ENCODE peak calls at places on chromosomes 12 and 14, in ten cellular contexts. One of them, this sample, is unnamed.

GRCh38 chr12:9149372-9149771 is 33.7 kb upstream of the A2M start:
- DNase-seq in epithelial cell of proximal tubule: no peak
- DNase-seq in stimulated activated CD4-positive, alpha-beta T cell treated with anti-CD3 and anti-CD28 coated beads, Interleukin-4, amount 100 ng/mL, for 1 hour: no peak
- DNase-seq in aorta: no peak
- DNase-seq in left colon: no peak
- DNase-seq in brain pericyte: no peak
- DNase-seq in RPMI7951: no peak
- DNase-seq in effector CD4-positive, alpha-beta T cell: no peak
- DNase-seq in Panc1: no peak
- DNase-seq in HL-60: no peak
- DNase-seq in this sample: no peak

GRCh38 chr14:99506269-99506668 is 25.1 kb downstream of the CCNK start:
- DNase-seq in HL-60: no peak
- DNase-seq in stimulated activated CD4-positive, alpha-beta T cell treated with anti-CD3 and anti-CD28 coated beads, Interleukin-4, amount 100 ng/mL, for 1 hour: no peak
- DNase-seq in left colon: no peak
- DNase-seq in Panc1: no peak
- DNase-seq in effector CD4-positive, alpha-beta T cell: no peak
- DNase-seq in RPMI7951: no peak
- DNase-seq in aorta: no peak
- DNase-seq in brain pericyte: no peak
- DNase-seq in epithelial cell of proximal tubule: no peak
- DNase-seq in this sample: no peak

GRCh38 chr12:22925593-22925992 is 300.6 kb downstream of the ETNK1 start:
- DNase-seq in brain pericyte: no peak
- DNase-seq in epithelial cell of proximal tubule: no peak
- DNase-seq in RPMI7951: no peak
- DNase-seq in effector CD4-positive, alpha-beta T cell: no peak
- DNase-seq in HL-60: no peak
- DNase-seq in aorta: no peak
- DNase-seq in left colon: no peak
- DNase-seq in stimulated activated CD4-positive, alpha-beta T cell treated with anti-CD3 and anti-CD28 coated beads, Interleukin-4, amount 100 ng/mL, for 1 hour: no peak
- DNase-seq in Panc1: no peak
- DNase-seq in this sample: no peak

GRCh38 chr14:106613256-106613655 is 1086.9 kb downstream of the TMEM121 start:
- DNase-seq in stimulated activated CD4-positive, alpha-beta T cell treated with anti-CD3 and anti-CD28 coated beads, Interleukin-4, amount 100 ng/mL, for 1 hour: no peak
- DNase-seq in brain pericyte: no peak
- DNase-seq in HL-60: no peak
- DNase-seq in aorta: no peak
- DNase-seq in Panc1: no peak
- DNase-seq in effector CD4-positive, alpha-beta T cell: no peak
- DNase-seq in left colon: no peak
- DNase-seq in RPMI7951: no peak
- DNase-seq in epithelial cell of proximal tubule: no peak
- DNase-seq in this sample: no peak

GRCh38 chr14:71452987-71453386 is 479.2 kb upstream of the RGS6 start:
- DNase-seq in brain pericyte: no peak
- DNase-seq in stimulated activated CD4-positive, alpha-beta T cell treated with anti-CD3 and anti-CD28 coated beads, Interleukin-4, amount 100 ng/mL, for 1 hour: no peak
- DNase-seq in epithelial cell of proximal tubule: no peak
- DNase-seq in HL-60: no peak
- DNase-seq in effector CD4-positive, alpha-beta T cell: no peak
- DNase-seq in RPMI7951: peak
- DNase-seq in aorta: no peak
- DNase-seq in Panc1: no peak
- DNase-seq in left colon: no peak
- DNase-seq in this sample: no peak

GRCh38 chr12:111248221-111248620 is 120.7 kb downstream of the PHETA1 start:
- DNase-seq in effector CD4-positive, alpha-beta T cell: no peak
- DNase-seq in Panc1: no peak
- DNase-seq in brain pericyte: no peak
- DNase-seq in stimulated activated CD4-positive, alpha-beta T cell treated with anti-CD3 and anti-CD28 coated beads, Interleukin-4, amount 100 ng/mL, for 1 hour: no peak
- DNase-seq in left colon: no peak
- DNase-seq in aorta: no peak
- DNase-seq in epithelial cell of proximal tubule: no peak
- DNase-seq in RPMI7951: no peak
- DNase-seq in HL-60: peak
- DNase-seq in this sample: no peak

GRCh38 chr12:72511906-72512305 is 239.7 kb downstream of the TRHDE start:
- DNase-seq in brain pericyte: peak
- DNase-seq in effector CD4-positive, alpha-beta T cell: no peak
- DNase-seq in epithelial cell of proximal tubule: peak
- DNase-seq in HL-60: no peak
- DNase-seq in RPMI7951: no peak
- DNase-seq in aorta: no peak
- DNase-seq in left colon: no peak
- DNase-seq in Panc1: no peak
- DNase-seq in stimulated activated CD4-positive, alpha-beta T cell treated with anti-CD3 and anti-CD28 coated beads, Interleukin-4, amount 100 ng/mL, for 1 hour: no peak
- DNase-seq in this sample: no peak

GRCh38 chr12:130879781-130880389 is 8.0 kb downstream of the RAN start:
- DNase-seq in RPMI7951: no peak
- DNase-seq in Panc1: no peak
- DNase-seq in left colon: no peak
- DNase-seq in epithelial cell of proximal tubule: no peak
- DNase-seq in effector CD4-positive, alpha-beta T cell: no peak
- DNase-seq in aorta: no peak
- DNase-seq in stimulated activated CD4-positive, alpha-beta T cell treated with anti-CD3 and anti-CD28 coated beads, Interleukin-4, amount 100 ng/mL, for 1 hour: no peak
- DNase-seq in HL-60: no peak
- DNase-seq in brain pericyte: no peak
- DNase-seq in this sample: no peak

GRCh38 chr14:32933623-32933942 is 5.1 kb upstream of the NPAS3 start:
- DNase-seq in epithelial cell of proximal tubule: no peak
- DNase-seq in brain pericyte: no peak
- DNase-seq in aorta: no peak
- DNase-seq in effector CD4-positive, alpha-beta T cell: no peak
- DNase-seq in left colon: no peak
- DNase-seq in HL-60: no peak
- DNase-seq in stimulated activated CD4-positive, alpha-beta T cell treated with anti-CD3 and anti-CD28 coated beads, Interleukin-4, amount 100 ng/mL, for 1 hour: no peak
- DNase-seq in RPMI7951: peak
- DNase-seq in Panc1: no peak
- DNase-seq in this sample: no peak

GRCh38 chr12:54858562-54858961 is 4.2 kb downstream of the MUCL1 start:
- DNase-seq in stimulated activated CD4-positive, alpha-beta T cell treated with anti-CD3 and anti-CD28 coated beads, Interleukin-4, amount 100 ng/mL, for 1 hour: no peak
- DNase-seq in left colon: no peak
- DNase-seq in effector CD4-positive, alpha-beta T cell: no peak
- DNase-seq in aorta: no peak
- DNase-seq in RPMI7951: no peak
- DNase-seq in HL-60: no peak
- DNase-seq in brain pericyte: no peak
- DNase-seq in Panc1: no peak
- DNase-seq in epithelial cell of proximal tubule: no peak
- DNase-seq in this sample: no peak

GRCh38 chr14:74349757-74350156 is 1.5 kb downstream of the VRTN start:
- DNase-seq in stimulated activated CD4-positive, alpha-beta T cell treated with anti-CD3 and anti-CD28 coated beads, Interleukin-4, amount 100 ng/mL, for 1 hour: no peak
- DNase-seq in left colon: peak
- DNase-seq in aorta: no peak
- DNase-seq in epithelial cell of proximal tubule: no peak
- DNase-seq in brain pericyte: no peak
- DNase-seq in Panc1: no peak
- DNase-seq in effector CD4-positive, alpha-beta T cell: no peak
- DNase-seq in RPMI7951: no peak
- DNase-seq in HL-60: no peak
- DNase-seq in this sample: no peak

GRCh38 chr14:52923902-52924575 is 26.8 kb downstream of the FERMT2 start:
- DNase-seq in HL-60: no peak
- DNase-seq in epithelial cell of proximal tubule: no peak
- DNase-seq in left colon: no peak
- DNase-seq in aorta: no peak
- DNase-seq in RPMI7951: no peak
- DNase-seq in effector CD4-positive, alpha-beta T cell: no peak
- DNase-seq in brain pericyte: no peak
- DNase-seq in Panc1: no peak
- DNase-seq in stimulated activated CD4-positive, alpha-beta T cell treated with anti-CD3 and anti-CD28 coated beads, Interleukin-4, amount 100 ng/mL, for 1 hour: no peak
- DNase-seq in this sample: no peak

GRCh38 chr12:109715310-109716091 is 1.9 kb downstream of the FAM222A start:
- DNase-seq in left colon: peak
- DNase-seq in effector CD4-positive, alpha-beta T cell: peak
- DNase-seq in stimulated activated CD4-positive, alpha-beta T cell treated with anti-CD3 and anti-CD28 coated beads, Interleukin-4, amount 100 ng/mL, for 1 hour: no peak
- DNase-seq in Panc1: no peak
- DNase-seq in brain pericyte: no peak
- DNase-seq in HL-60: no peak
- DNase-seq in epithelial cell of proximal tubule: no peak
- DNase-seq in RPMI7951: no peak
- DNase-seq in aorta: peak
- DNase-seq in this sample: no peak

GRCh38 chr14:104545151-104545931 is 34.2 kb upstream of the C14orf180 start:
- DNase-seq in epithelial cell of proximal tubule: no peak
- DNase-seq in RPMI7951: no peak
- DNase-seq in HL-60: no peak
- DNase-seq in brain pericyte: no peak
- DNase-seq in stimulated activated CD4-positive, alpha-beta T cell treated with anti-CD3 and anti-CD28 coated beads, Interleukin-4, amount 100 ng/mL, for 1 hour: no peak
- DNase-seq in left colon: no peak
- DNase-seq in aorta: peak
- DNase-seq in effector CD4-positive, alpha-beta T cell: no peak
- DNase-seq in Panc1: no peak
- DNase-seq in this sample: no peak

GRCh38 chr14:56108057-56108456 is 10.2 kb upstream of the PELI2 start:
- DNase-seq in epithelial cell of proximal tubule: no peak
- DNase-seq in Panc1: no peak
- DNase-seq in aorta: no peak
- DNase-seq in left colon: no peak
- DNase-seq in RPMI7951: no peak
- DNase-seq in HL-60: no peak
- DNase-seq in brain pericyte: no peak
- DNase-seq in effector CD4-positive, alpha-beta T cell: no peak
- DNase-seq in stimulated activated CD4-positive, alpha-beta T cell treated with anti-CD3 and anti-CD28 coated beads, Interleukin-4, amount 100 ng/mL, for 1 hour: no peak
- DNase-seq in this sample: no peak

GRCh38 chr14:75542585-75543091 is 20.4 kb downstream of the BATF start:
- DNase-seq in aorta: peak
- DNase-seq in left colon: peak
- DNase-seq in stimulated activated CD4-positive, alpha-beta T cell treated with anti-CD3 and anti-CD28 coated beads, Interleukin-4, amount 100 ng/mL, for 1 hour: peak
- DNase-seq in brain pericyte: no peak
- DNase-seq in effector CD4-positive, alpha-beta T cell: peak
- DNase-seq in HL-60: no peak
- DNase-seq in RPMI7951: no peak
- DNase-seq in epithelial cell of proximal tubule: no peak
- DNase-seq in Panc1: no peak
- DNase-seq in this sample: no peak

GRCh38 chr12:88472775-88473174 is 107.5 kb downstream of the KITLG start:
- DNase-seq in Panc1: no peak
- DNase-seq in stimulated activated CD4-positive, alpha-beta T cell treated with anti-CD3 and anti-CD28 coated beads, Interleukin-4, amount 100 ng/mL, for 1 hour: no peak
- DNase-seq in epithelial cell of proximal tubule: no peak
- DNase-seq in brain pericyte: no peak
- DNase-seq in HL-60: no peak
- DNase-seq in aorta: no peak
- DNase-seq in left colon: no peak
- DNase-seq in RPMI7951: peak
- DNase-seq in effector CD4-positive, alpha-beta T cell: no peak
- DNase-seq in this sample: no peak

GRCh38 chr14:61535470-61535869 is 159.8 kb upstream of the HIF1A start:
- DNase-seq in epithelial cell of proximal tubule: no peak
- DNase-seq in brain pericyte: no peak
- DNase-seq in aorta: no peak
- DNase-seq in left colon: no peak
- DNase-seq in RPMI7951: no peak
- DNase-seq in effector CD4-positive, alpha-beta T cell: no peak
- DNase-seq in stimulated activated CD4-positive, alpha-beta T cell treated with anti-CD3 and anti-CD28 coated beads, Interleukin-4, amount 100 ng/mL, for 1 hour: no peak
- DNase-seq in Panc1: no peak
- DNase-seq in HL-60: no peak
- DNase-seq in this sample: no peak

This sample was measured in keratinocyte.